ENCODE peak calls at places on chromosomes 2 and 18, in five cellular contexts. U is cardiac muscle cell, R is mesendoderm, A is GM23248, I is WERI-Rb-1. F is an unnamed sample.
A peak's percentile ranks its signal among the peaks of the same experiment; 100 is the strongest.

GRCh38 chr2:213069531-213069930 is 81.9 kb downstream of the IKZF2 start:
- DNase-seq in A (peak; percentile 45), U (no peak), I (no peak), R (no peak), F (peak; percentile 17)

GRCh38 chr2:128465246-128466170 is 146.8 kb upstream of the HS6ST1 start:
- DNase-seq in A (no peak), R (no peak), I (no peak), U (no peak), F (no peak)

GRCh38 chr2:20231632-20232031 is 6.7 kb upstream of the SDC1 start:
- DNase-seq in I (peak; percentile 11), R (peak; percentile 89), U (no peak), A (peak; percentile 64), F (peak; percentile 50)

GRCh38 chr2:128454980-128455709 is 136.5 kb upstream of the HS6ST1 start:
- DNase-seq in U (no peak), A (no peak), I (no peak), R (no peak), F (no peak)

GRCh38 chr2:104872034-104872865 is 18.3 kb downstream of the POU3F3 start:
- DNase-seq in I (no peak), A (peak; percentile 27), R (peak; percentile 64), U (no peak), F (peak; percentile 35)

GRCh38 chr2:231900486-231900942 is 25.7 kb downstream of the NPPC start:
- DNase-seq in R (peak; percentile 90), U (peak; percentile 84), I (peak; percentile 92), A (peak; percentile 80), F (peak; percentile 20)

GRCh38 chr2:235414422-235414821 is 79.4 kb upstream of the AGAP1 start:
- DNase-seq in U (no peak), R (no peak), A (no peak), I (no peak), F (no peak)

GRCh38 chr2:69450735-69451416 is 13.6 kb upstream of the NFU1 start:
- DNase-seq in R (peak; percentile 93), I (no peak), U (no peak), A (no peak), F (no peak)

GRCh38 chr18:70555046-70555445 is 266.2 kb downstream of the SOCS6 start:
- DNase-seq in I (no peak), A (no peak), U (no peak), R (no peak), F (no peak)

GRCh38 chr2:175111200-175111657 is 56.8 kb downstream of the ATF2 start:
- DNase-seq in A (peak; percentile 57), U (peak; percentile 61), I (no peak), R (peak; percentile 64), F (peak; percentile 17)

GRCh38 chr2:96099861-96100798 is 16.2 kb downstream of the ADRA2B start:
- DNase-seq in A (no peak), R (peak; percentile 35), U (no peak), I (peak; percentile 42), F (no peak)

GRCh38 chr2:70431948-70432347 is 121.7 kb downstream of the TGFA start:
- DNase-seq in R (peak; percentile 14), I (no peak), U (no peak), A (no peak), F (no peak)

GRCh38 chr2:181140414-181140813 is 160.0 kb downstream of the UBE2E3 start:
- DNase-seq in A (peak; percentile 76), I (no peak), U (no peak), R (no peak), F (peak; percentile 17)

GRCh38 chr2:177611310-177611886 is 218.8 kb downstream of the AGPS start:
- DNase-seq in R (peak; percentile 54), I (no peak), A (no peak), U (no peak), F (no peak)

GRCh38 chr2:96860065-96861029 is 2.5 kb upstream of the ANKRD39 start:
- DNase-seq in U (no peak), R (no peak), I (no peak), A (no peak), F (no peak)

GRCh38 chr18:13270279-13270911 is 51.8 kb downstream of the LDLRAD4 start:
- DNase-seq in A (no peak), R (no peak), U (no peak), I (no peak), F (no peak)

GRCh38 chr18:79685281-79685680 is 5.7 kb downstream of the CTDP1 start:
- DNase-seq in U (no peak), I (no peak), A (no peak), R (no peak), F (no peak)

GRCh38 chr2:49643149-49643548 is 488.8 kb upstream of the FSHR start:
- DNase-seq in I (no peak), U (no peak), R (no peak), A (no peak), F (no peak)

GRCh38 chr2:102717308-102718018 is 44.4 kb upstream of the TMEM182 start:
- DNase-seq in U (no peak), R (no peak), A (peak; percentile 90), I (no peak), F (peak; percentile 6)

GRCh38 chr2:151176661-151177060 is 85.0 kb downstream of the RBM43 start:
- DNase-seq in U (no peak), I (no peak), A (no peak), R (peak; percentile 29), F (no peak)

GRCh38 chr2:95310211-95310610 is 13.1 kb downstream of the KCNIP3 start:
- DNase-seq in U (no peak), R (no peak), I (no peak), A (no peak), F (no peak)

GRCh38 chr2:127379712-127380355 is 7.9 kb downstream of the MAP3K2 start:
- DNase-seq in I (no peak), A (no peak), U (no peak), R (no peak), F (no peak)

GRCh38 chr2:127386246-127386645 is 1.5 kb downstream of the MAP3K2 start:
- DNase-seq in A (peak; percentile 55), I (no peak), R (no peak), U (no peak), F (no peak)

GRCh38 chr2:127381762-127382161 is 6.0 kb downstream of the MAP3K2 start:
- DNase-seq in R (no peak), U (no peak), I (no peak), A (no peak), F (no peak)

GRCh38 chr2:127384529-127384928 is 3.2 kb downstream of the MAP3K2 start:
- DNase-seq in A (no peak), I (no peak), R (no peak), U (no peak), F (no peak)

DNA sequence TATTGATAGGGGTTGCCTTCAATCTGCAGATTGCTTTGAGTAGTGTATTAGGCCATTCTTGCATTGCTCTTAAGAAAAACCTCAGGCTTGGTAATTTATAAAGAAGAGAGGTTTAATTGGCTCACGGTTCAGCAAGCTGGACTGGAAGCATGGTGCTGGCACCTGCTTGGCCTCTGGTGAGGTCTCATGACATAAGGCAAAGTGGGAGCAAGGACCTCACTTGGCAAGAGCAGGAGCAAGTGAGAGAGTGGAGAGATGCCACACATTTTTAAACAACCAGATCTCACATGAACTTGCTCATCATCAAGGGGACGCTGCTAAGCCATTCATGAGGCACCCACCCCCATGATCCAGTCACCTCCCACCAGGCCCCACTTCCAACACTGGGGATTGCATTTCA is 4.9 kb downstream of the MAP3K2 start:
- DNase-seq in U (no peak), R (no peak), I (peak; percentile 63), A (no peak), F (no peak)
- H3K27ac ChIP-seq in U (no peak overlapping the region), R (no peak overlapping the region), I (no peak overlapping the region), A (no peak overlapping the region), F (no peak overlapping the region)

GRCh38 chr2:120730053-120730439 is 5.6 kb upstream of the GLI2 start:
- DNase-seq in R (no peak), I (no peak), A (no peak), U (no peak), F (no peak)
- H3K27ac ChIP-seq in R (no peak overlapping the region), I (no peak overlapping the region), A (peak overlapping the region; percentile 56), U (no peak overlapping the region), F (peak overlapping the region; percentile 50)

DNA sequence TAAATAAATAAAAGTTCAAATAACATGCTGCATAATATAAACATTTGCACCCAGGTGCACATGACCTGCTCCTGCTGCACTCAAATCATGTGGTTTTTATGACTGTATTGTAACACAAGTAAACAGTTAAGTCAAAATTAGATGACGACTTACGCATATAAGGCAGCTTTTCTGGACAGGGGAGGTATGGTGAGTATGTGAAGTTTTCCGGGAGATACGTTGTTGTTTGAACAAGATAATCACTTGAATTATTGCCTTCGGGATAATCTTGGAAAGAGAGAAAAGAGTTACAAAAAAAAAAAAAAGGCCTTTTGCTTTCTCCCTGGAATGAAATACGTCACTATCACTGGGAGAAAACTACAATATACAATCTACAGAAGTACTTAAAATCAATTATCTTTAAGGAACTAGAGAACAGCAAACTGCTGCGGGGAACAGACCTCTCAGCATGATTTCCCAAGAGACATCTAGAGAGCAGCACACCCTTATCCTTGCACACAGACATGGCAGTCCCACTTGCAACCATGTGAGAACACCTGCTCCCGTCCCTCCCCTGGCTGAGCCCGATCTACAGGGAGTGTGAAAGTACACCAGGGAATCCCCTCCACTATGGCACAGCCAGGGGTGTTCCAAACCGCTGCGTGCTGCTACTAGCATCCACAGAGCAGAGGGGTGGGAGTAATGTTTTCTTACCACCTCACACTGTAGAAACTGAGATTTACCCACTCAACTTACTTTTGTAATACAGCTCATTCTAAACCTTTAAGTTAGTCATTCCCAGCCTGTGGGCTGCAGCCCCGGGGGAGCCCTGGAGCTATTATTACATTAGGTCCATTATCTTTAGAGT is 26.3 kb downstream of the B4GALT6 start:
- DNase-seq in U (no peak), A (no peak), I (no peak), R (no peak), F (no peak)
- H3K27ac ChIP-seq in U (no peak overlapping the region), A (no peak overlapping the region), I (no peak overlapping the region), R (no peak overlapping the region), F (no peak overlapping the region)

GRCh38 chr18:40993363-40993762 is 961.7 kb upstream of the PIK3C3 start:
- DNase-seq in I (no peak), U (no peak), R (no peak), A (no peak), F (no peak)
- H3K27ac ChIP-seq in I (no peak overlapping the region), U (no peak overlapping the region), R (no peak overlapping the region), A (no peak overlapping the region), F (no peak overlapping the region)

GRCh38 chr2:167188596-167188967 is 300.3 kb downstream of the XIRP2 start:
- DNase-seq in A (no peak), R (no peak), I (no peak), U (peak; percentile 14), F (no peak)

GRCh38 chr2:167190053-167190452 is 301.8 kb downstream of the XIRP2 start:
- DNase-seq in A (peak; percentile 69), I (no peak), R (no peak), U (no peak), F (peak; percentile 88)

GRCh38 chr2:167191588-167191987 is 303.3 kb downstream of the XIRP2 start:
- DNase-seq in R (no peak), U (no peak), I (no peak), A (peak; percentile 30), F (peak; percentile 75)

GRCh38 chr2:167196461-167197252 is 308.4 kb downstream of the XIRP2 start:
- DNase-seq in A (peak; percentile 45), I (no peak), R (no peak), U (peak; percentile 46), F (peak; percentile 47)

DNA sequence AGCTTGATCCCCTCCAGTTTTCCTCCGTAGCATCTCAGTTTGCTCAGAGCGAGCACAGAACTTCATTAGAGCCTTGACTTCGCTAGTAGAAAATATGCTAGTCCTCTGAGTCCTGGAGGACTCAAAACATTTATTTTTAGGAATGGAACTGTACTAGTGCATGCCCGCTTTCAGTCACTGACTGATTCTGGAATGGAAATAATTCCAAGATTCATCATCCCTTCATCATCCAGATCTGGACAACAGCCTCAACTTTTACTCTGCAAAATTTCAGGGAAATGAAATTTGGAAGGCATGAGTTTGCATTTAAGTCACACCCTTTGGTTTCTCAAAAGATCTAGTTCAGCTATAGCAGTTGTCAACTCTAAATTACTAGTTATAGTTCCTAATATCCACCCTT is 304.6 kb downstream of the XIRP2 start:
- DNase-seq in A (peak; percentile 80), R (no peak), U (no peak), I (no peak), F (peak; percentile 27)
- H3K27ac ChIP-seq in A (peak overlapping the region; percentile 50), R (no peak overlapping the region), U (no peak overlapping the region), I (no peak overlapping the region), F (peak overlapping the region; percentile 73)

F was measured in astrocyte.